ENCODE peak calls at places on chromosomes 6 and 20, in four cellular contexts. O is pancreas, U is LoVo, Y is psoas muscle. S is an unnamed sample.

GRCh38 chr20:10074513-10074912 is 39.7 kb downstream of the ANKEF1 start:
- DNase-seq in Y (peak), O (peak), U (peak), S (no peak)

GRCh38 chr6:29884261-29884660 is 56.6 kb downstream of the HLA-G start:
- DNase-seq in O (no peak), Y (no peak), U (no peak), S (no peak)

GRCh38 chr6:142871910-142872331 is 73.1 kb downstream of the HIVEP2 start:
- DNase-seq in U (peak), O (peak), Y (no peak), S (no peak)

GRCh38 chr6:121333196-121333595 is 1.1 kb downstream of the TBC1D32 start:
- DNase-seq in Y (no peak), U (no peak), O (no peak), S (no peak)

GRCh38 chr20:31594558-31595379 is 10.3 kb upstream of the ID1 start:
- DNase-seq in U (no peak), O (no peak), Y (peak), S (no peak)

GRCh38 chr6:115838763-115839401 is 221.8 kb downstream of the FRK start:
- DNase-seq in U (peak), O (no peak), Y (no peak), S (no peak)

GRCh38 chr20:47586648-47587306 is 85.1 kb downstream of the NCOA3 start:
- DNase-seq in Y (no peak), O (no peak), U (no peak), S (no peak)

GRCh38 chr6:127851197-127851596 is 49.7 kb downstream of the THEMIS start:
- DNase-seq in Y (no peak), O (no peak), U (no peak), S (no peak)

GRCh38 chr6:134177753-134178229 is 125.4 kb upstream of the SLC2A12 start:
- DNase-seq in U (no peak), Y (no peak), O (no peak), S (no peak)

GRCh38 chr20:55446301-55446700 is 559.0 kb downstream of the CBLN4 start:
- DNase-seq in U (no peak), Y (no peak), O (no peak), S (no peak)

GRCh38 chr20:13791562-13792459 is 7.0 kb downstream of the NDUFAF5 start:
- DNase-seq in U (no peak), Y (no peak), O (no peak), S (no peak)

GRCh38 chr6:134730013-134730412 is 219.9 kb downstream of the ALDH8A1 start:
- DNase-seq in O (no peak), U (no peak), Y (no peak), S (no peak)

GRCh38 chr6:73362869-73363536 is 545 bp downstream of the KHDC3L start:
- DNase-seq in Y (no peak), O (no peak), U (no peak), S (no peak)

GRCh38 chr6:111852704-111853103 is 20.5 kb downstream of the FYN start:
- DNase-seq in U (no peak), Y (no peak), O (no peak), S (no peak)

GRCh38 chr6:136930528-136930927 is 8.4 kb downstream of the SLC35D3 start:
- DNase-seq in O (no peak), U (no peak), Y (no peak), S (no peak)

GRCh38 chr6:33438978-33439594 is 15.3 kb upstream of the ZBTB9 start:
- DNase-seq in Y (no peak), U (no peak), O (no peak), S (no peak)

GRCh38 chr20:32807706-32808105 is 12.0 kb upstream of the MAPRE1 start:
- DNase-seq in O (no peak), Y (no peak), U (no peak), S (no peak)

GRCh38 chr6:14286144-14286543 is 168.6 kb downstream of the CD83 start:
- DNase-seq in U (peak), Y (no peak), O (no peak), S (no peak)

GRCh38 chr6:166774770-166775169 is 147.7 kb upstream of the RPS6KA2 start:
- DNase-seq in O (no peak), Y (no peak), U (no peak), S (no peak)

GRCh38 chr20:44355503-44356352 is at the start of gene HNF4A:
- DNase-seq in O (peak), Y (no peak), U (peak), S (no peak)

GRCh38 chr20:41587523-41587922 is 30.7 kb downstream of the CHD6 start:
- DNase-seq in Y (no peak), U (no peak), O (no peak), S (no peak)

GRCh38 chr6:28497893-28498292 is 17.7 kb downstream of the GPX6 start:
- DNase-seq in O (no peak), Y (no peak), U (no peak), S (no peak)

GRCh38 chr6:126054258-126054702 is 67.9 kb downstream of the TRMT11 start:
- DNase-seq in Y (no peak), O (peak), U (no peak), S (no peak)

GRCh38 chr6:87907521-87907920 is 140.1 kb upstream of the SPACA1 start:
- DNase-seq in Y (no peak), U (no peak), O (no peak), S (no peak)

GRCh38 chr20:56249244-56249955 is 868 bp downstream of the MC3R start:
- DNase-seq in Y (peak), U (peak), O (no peak), S (no peak)